ENCODE peak calls at places on chromosomes 2 and 18, in five cellular contexts. W, K, Q, L and O are unnamed samples.

GRCh38 chr2:237921967-237922492 is 44.8 kb upstream of the UBE2F start:
- DNase-seq in L (no peak), K (no peak), W (no peak), Q (no peak), O (no peak)

GRCh38 chr18:26383454-26384270 is 157.4 kb downstream of the TAF4B start:
- DNase-seq in K (peak; percentile 65), L (peak; percentile 67), Q (peak; percentile 33), W (no peak), O (peak; percentile 62)

GRCh38 chr2:197125000-197125399 is 185.6 kb downstream of the ANKRD44 start:
- DNase-seq in W (no peak), Q (no peak), K (no peak), L (peak; percentile 92), O (peak; percentile 59)

GRCh38 chr2:120741514-120742448 is 6.1 kb downstream of the GLI2 start:
- DNase-seq in W (peak; percentile 76), K (peak; percentile 65), Q (peak; percentile 69), L (no peak), O (peak; percentile 63)

GRCh38 chr2:53379547-53379946 is 388.1 kb upstream of the CHAC2 start:
- DNase-seq in L (no peak), Q (no peak), K (peak; percentile 3), W (no peak), O (no peak)

GRCh38 chr2:127389778-127390435 is 2.1 kb upstream of the MAP3K2 start:
- DNase-seq in Q (no peak), K (no peak), W (no peak), L (no peak), O (no peak)

GRCh38 chr2:234145057-234145456 is 94.6 kb downstream of the SPP2 start:
- DNase-seq in W (no peak), L (no peak), K (no peak), Q (no peak), O (no peak)

GRCh38 chr18:49014605-49015267 is 64.0 kb upstream of the SMAD7 start:
- DNase-seq in K (no peak), Q (no peak), L (no peak), W (no peak), O (no peak)

GRCh38 chr18:8801263-8801901 is 96.0 kb downstream of the MTCL1 start:
- DNase-seq in L (peak; percentile 98), Q (no peak), W (no peak), K (peak; percentile 49), O (peak; percentile 94)

GRCh38 chr2:68292108-68292710 is 27.5 kb downstream of the CNRIP1 start:
- DNase-seq in K (peak; percentile 42), L (peak; percentile 37), Q (no peak), W (no peak), O (peak; percentile 40)

GRCh38 chr2:45068643-45069140 is 59.4 kb upstream of the SIX2 start:
- DNase-seq in Q (no peak), W (no peak), K (no peak), L (no peak), O (no peak)

GRCh38 chr2:239476029-239476756 is 75.4 kb upstream of the HDAC4 start:
- DNase-seq in Q (no peak), K (no peak), L (no peak), W (no peak), O (no peak)

GRCh38 chr2:205743982-205744644 is 61.8 kb downstream of the NRP2 start:
- DNase-seq in K (no peak), L (no peak), W (no peak), Q (no peak), O (no peak)

GRCh38 chr2:73901143-73901542 is 8.3 kb downstream of the ACTG2 start:
- DNase-seq in K (no peak), Q (no peak), W (no peak), L (no peak), O (no peak)

GRCh38 chr18:8605974-8606373 is 3.3 kb upstream of the RAB12 start:
- DNase-seq in Q (no peak), K (no peak), L (no peak), W (no peak), O (no peak)

GRCh38 chr2:9778012-9778411 is 65.3 kb upstream of the TAF1B start:
- DNase-seq in L (no peak), Q (no peak), K (no peak), W (no peak), O (no peak)

GRCh38 chr2:202122167-202122540 is 49.1 kb downstream of the KIAA2012 start:
- DNase-seq in K (no peak), L (no peak), Q (no peak), W (no peak), O (no peak)

GRCh38 chr2:202127793-202128215 is 54.7 kb downstream of the KIAA2012 start:
- DNase-seq in W (no peak), Q (no peak), L (no peak), K (no peak), O (no peak)

GRCh38 chr2:202121532-202122166 is 48.6 kb downstream of the KIAA2012 start:
- DNase-seq in W (no peak), Q (no peak), K (no peak), L (no peak), O (no peak)

GRCh38 chr2:202120827-202121226 is 47.8 kb downstream of the KIAA2012 start:
- DNase-seq in K (no peak), L (no peak), W (no peak), Q (no peak), O (no peak)

DNA sequence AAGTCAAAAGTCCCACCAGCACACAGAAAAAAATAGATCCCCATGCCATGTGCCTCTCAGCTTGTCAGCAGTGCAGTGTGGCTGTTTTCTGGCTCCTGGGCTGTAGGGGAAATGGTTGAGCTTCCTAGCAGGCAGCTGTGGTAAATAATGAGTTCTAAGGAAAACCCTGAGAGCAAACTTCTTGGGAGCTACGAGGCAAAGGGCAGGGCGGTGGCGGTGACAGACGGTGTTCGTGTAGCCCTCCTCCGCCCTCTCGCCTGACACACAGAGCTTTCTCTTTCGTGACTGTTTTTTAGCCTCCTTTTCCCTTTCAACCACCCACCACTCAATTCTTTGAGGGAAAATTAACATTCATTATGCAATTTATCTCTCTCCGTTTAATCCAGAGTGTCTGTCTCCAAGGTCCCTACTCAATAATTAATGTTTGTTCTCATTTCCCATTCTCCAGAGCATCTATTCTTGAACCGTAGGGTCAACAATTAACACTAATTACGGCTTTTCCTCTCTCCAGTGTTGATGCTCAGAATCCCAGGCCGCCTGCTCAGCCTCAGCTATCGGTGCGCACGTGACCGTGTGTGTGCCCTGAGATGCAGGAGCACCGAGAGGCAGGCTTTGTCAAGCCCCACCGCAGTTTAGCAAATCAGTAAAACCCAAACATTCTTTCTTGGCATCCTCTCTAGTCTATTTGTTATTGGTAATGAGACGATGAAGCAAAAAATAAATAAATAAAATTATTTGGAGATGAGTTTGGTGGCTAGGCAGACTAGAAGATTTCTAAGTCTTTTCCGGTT is 50.1 kb downstream of the KIAA2012 start:
- DNase-seq in L (peak; percentile 45), Q (no peak), W (no peak), K (no peak), O (peak; percentile 31)
- H4K8ac ChIP-seq in L (peak overlapping the region; percentile 36), Q (no peak overlapping the region), W (no peak overlapping the region), K (no peak overlapping the region), O (peak overlapping the region; percentile 89)

GRCh38 chr18:986071-986470 is 81.4 kb downstream of the ADCYAP1 start:
- DNase-seq in Q (no peak), K (peak; percentile 25), W (no peak), L (no peak), O (no peak)
- H4K8ac ChIP-seq in Q (no peak overlapping the region), K (no peak overlapping the region), W (peak overlapping the region; percentile 9), L (no peak overlapping the region), O (no peak overlapping the region)

GRCh38 chr2:185360776-185361175 is 377.8 kb upstream of the FSIP2 start:
- DNase-seq in L (no peak), Q (no peak), W (no peak), K (no peak), O (no peak)
- H4K8ac ChIP-seq in L (no peak overlapping the region), Q (no peak overlapping the region), W (no peak overlapping the region), K (no peak overlapping the region), O (no peak overlapping the region)

DNA sequence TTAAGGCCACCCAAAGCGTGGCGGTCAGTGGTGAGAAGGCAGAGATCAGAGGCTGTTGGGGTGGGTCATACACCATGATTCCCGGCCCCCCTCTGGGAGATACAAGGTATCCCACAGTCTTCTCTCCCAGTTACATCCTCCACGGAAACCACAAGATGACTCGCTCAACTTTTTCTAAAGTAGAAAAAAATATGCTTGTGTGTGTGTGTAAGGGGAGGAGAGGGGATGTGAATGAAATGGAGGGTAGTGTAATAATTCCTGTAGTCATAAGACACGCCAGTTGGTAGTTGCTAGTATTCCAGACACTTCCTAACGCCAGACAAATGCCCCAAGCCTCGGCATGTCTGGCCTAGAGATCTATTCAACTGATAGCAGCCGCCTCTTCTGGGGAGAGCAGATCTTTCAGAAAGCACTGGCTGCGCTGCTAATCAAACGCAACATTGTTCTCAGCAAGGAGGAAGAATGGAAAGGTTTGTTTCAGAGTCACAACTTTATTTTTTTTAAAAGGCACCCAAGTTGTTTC is 143.5 kb downstream of the TGIF1 start:
- DNase-seq in Q (peak; percentile 69), L (peak; percentile 87), W (no peak), K (peak; percentile 94), O (peak; percentile 98)
- H4K8ac ChIP-seq in Q (no peak overlapping the region), L (peak overlapping the region; percentile 33), W (no peak overlapping the region), K (no peak overlapping the region), O (no peak overlapping the region)

GRCh38 chr2:189291460-189291859 is 111.9 kb upstream of the COL5A2 start:
- DNase-seq in K (no peak), L (no peak), Q (no peak), W (no peak), O (no peak)
- H4K8ac ChIP-seq in K (no peak overlapping the region), L (no peak overlapping the region), Q (no peak overlapping the region), W (no peak overlapping the region), O (no peak overlapping the region)

GRCh38 chr2:15825276-15826060 is 114.9 kb upstream of the MYCN start:
- DNase-seq in W (no peak), Q (no peak), K (no peak), L (no peak), O (no peak)
- H4K8ac ChIP-seq in W (no peak overlapping the region), Q (no peak overlapping the region), K (no peak overlapping the region), L (no peak overlapping the region), O (no peak overlapping the region)

DNA sequence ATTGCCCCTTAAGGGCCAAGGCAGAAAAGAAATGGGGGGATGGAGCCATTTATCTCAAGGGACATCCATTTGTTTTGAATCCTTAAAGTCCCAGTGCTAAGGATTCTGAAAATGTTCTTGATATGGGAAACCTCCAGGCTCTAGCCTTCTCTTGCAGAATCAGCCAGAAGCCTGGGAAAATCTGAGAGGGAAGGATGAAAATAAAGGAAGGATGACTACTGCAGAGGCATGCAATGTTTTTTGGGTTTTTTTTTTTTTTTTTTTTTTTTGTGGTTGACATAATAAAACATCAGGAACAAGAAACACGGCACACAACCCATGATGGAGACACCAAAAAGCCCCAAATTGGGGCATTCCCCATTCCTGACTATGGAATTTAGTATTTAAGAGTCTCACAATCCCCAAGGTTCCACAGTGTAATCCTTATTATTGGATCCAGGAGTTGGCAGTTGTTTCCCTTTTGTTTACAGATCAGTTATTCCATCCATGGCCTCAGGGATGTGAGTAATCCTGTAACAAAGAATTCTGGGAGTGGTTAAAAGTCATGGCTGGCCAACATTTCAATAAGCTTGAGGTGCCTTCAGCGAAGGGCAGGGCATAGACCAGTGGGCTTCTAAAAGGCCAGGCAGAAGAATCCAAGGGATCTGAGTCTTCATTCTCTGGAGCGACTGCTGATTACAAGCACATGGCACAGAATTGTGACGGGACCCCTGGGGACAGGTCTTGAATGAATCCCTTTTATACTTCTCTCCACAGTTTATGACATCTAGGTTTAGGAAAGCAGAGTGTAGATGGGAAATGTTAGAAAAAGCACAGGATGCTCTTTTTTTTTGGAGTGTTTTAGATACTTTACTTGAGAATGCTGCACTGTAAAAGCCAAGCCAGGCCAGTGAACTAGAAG is 337.6 kb downstream of the GULP1 start:
- DNase-seq in L (peak; percentile 67), K (peak; percentile 52), Q (no peak), W (no peak), O (peak; percentile 61)
- H4K8ac ChIP-seq in L (no peak overlapping the region), K (no peak overlapping the region), Q (no peak overlapping the region), W (no peak overlapping the region), O (no peak overlapping the region)